ENCODE peak calls at places on chromosomes 1 and 21, in five cellular contexts. K is A549, N is prostate gland, S is stomach, J is transverse colon. L is an unnamed sample.

GRCh38 chr21:29078884-29079765 is 5.7 kb upstream of the CCT8 start:
- DNase-seq in K (no peak), N (no peak), S (no peak), J (no peak), L (peak; percentile 52)

GRCh38 chr1:81699234-81699633 is 101.5 kb upstream of the ADGRL2 start:
- DNase-seq in K (no peak), N (peak; percentile 41), S (no peak), J (no peak), L (no peak)

GRCh38 chr1:204991342-204991844 is 51.6 kb upstream of the CNTN2 start:
- DNase-seq in K (no peak), N (no peak), S (no peak), J (no peak), L (no peak)

GRCh38 chr1:219123041-219123440 is 50.6 kb upstream of the LYPLAL1 start:
- DNase-seq in K (no peak), N (no peak), S (no peak), J (no peak), L (no peak)

GRCh38 chr1:153347856-153348255 is 785 bp downstream of the PGLYRP4 start:
- DNase-seq in K (no peak), N (no peak), S (no peak), J (no peak), L (no peak)

GRCh38 chr1:196678510-196678884 is 26.7 kb downstream of the CFH start:
- DNase-seq in K (no peak), N (no peak), S (no peak), J (no peak), L (no peak)

GRCh38 chr1:42831273-42831672 is 14.1 kb upstream of the SVBP start:
- DNase-seq in K (no peak), N (no peak), S (no peak), J (no peak), L (no peak)

GRCh38 chr1:12587981-12588620 is 29.9 kb downstream of the DHRS3 start:
- DNase-seq in K (peak; percentile 38), N (no peak), S (no peak), J (no peak), L (no peak)

GRCh38 chr1:207519505-207520399 is 23.8 kb downstream of the CR1 start:
- DNase-seq in K (no peak), N (no peak), S (no peak), J (no peak), L (no peak)

GRCh38 chr1:203276916-203277535 is 28.3 kb upstream of the BTG2 start:
- DNase-seq in K (no peak), N (no peak), S (no peak), J (no peak), L (no peak)

GRCh38 chr1:31181515-31182343 is 58.0 kb downstream of the NKAIN1 start:
- DNase-seq in K (peak; percentile 46), N (peak; percentile 23), S (peak; percentile 36), J (peak; percentile 61), L (peak; percentile 70)

GRCh38 chr1:214438530-214438929 is 112.9 kb downstream of the PTPN14 start:
- DNase-seq in K (no peak), N (no peak), S (no peak), J (no peak), L (no peak)

GRCh38 chr1:225442156-225442555 is 14.3 kb upstream of the LBR start:
- DNase-seq in K (no peak), N (no peak), S (no peak), J (no peak), L (no peak)

GRCh38 chr1:201399352-201400126 is 415 bp upstream of the LAD1 start:
- DNase-seq in K (no peak), N (peak; percentile 55), S (peak; percentile 84), J (peak; percentile 72), L (no peak)

GRCh38 chr1:94050263-94050662 is 70.7 kb downstream of the ABCA4 start:
- DNase-seq in K (no peak), N (no peak), S (no peak), J (no peak), L (no peak)

GRCh38 chr1:186055846-186056245 is 319.2 kb downstream of the TPR start:
- DNase-seq in K (no peak), N (no peak), S (no peak), J (no peak), L (no peak)

GRCh38 chr1:52667290-52667689 is 30.9 kb downstream of the COA7 start:
- DNase-seq in K (no peak), N (no peak), S (no peak), J (no peak), L (no peak)

GRCh38 chr1:21751281-21751680 is 31.7 kb downstream of the USP48 start:
- DNase-seq in K (no peak), N (no peak), S (no peak), J (no peak), L (no peak)

GRCh38 chr1:66285618-66286270 is 248.2 kb upstream of the SGIP1 start:
- DNase-seq in K (no peak), N (no peak), S (no peak), J (no peak), L (no peak)

GRCh38 chr1:101280942-101281654 is 44.3 kb downstream of the S1PR1 start:
- DNase-seq in K (no peak), N (no peak), S (no peak), J (no peak), L (no peak)

GRCh38 chr1:206558794-206559660 is 51.7 kb downstream of the RASSF5 start:
- DNase-seq in K (no peak), N (no peak), S (no peak), J (no peak), L (no peak)

GRCh38 chr1:245067257-245067656 is 87.5 kb upstream of the KIF26B start:
- DNase-seq in K (no peak), N (no peak), S (no peak), J (no peak), L (no peak)

GRCh38 chr1:66335859-66336640 is 197.9 kb upstream of the SGIP1 start:
- DNase-seq in K (no peak), N (peak; percentile 64), S (peak; percentile 63), J (peak; percentile 79), L (peak; percentile 49)

GRCh38 chr1:91685994-91686393 is 185.3 kb downstream of the CDC7 start:
- DNase-seq in K (no peak), N (no peak), S (no peak), J (no peak), L (no peak)

GRCh38 chr1:220386494-220387195 is 114.4 kb upstream of the RAB3GAP2 start:
- DNase-seq in K (no peak), N (no peak), S (no peak), J (no peak), L (no peak)

GRCh38 chr1:76176020-76176419 is 101.5 kb downstream of the ST6GALNAC3 start:
- DNase-seq in K (no peak), N (no peak), S (no peak), J (no peak), L (no peak)

GRCh38 chr21:37101384-37101783 is 28.3 kb downstream of the TTC3 start:
- DNase-seq in K (no peak), N (no peak), S (no peak), J (no peak), L (no peak)

GRCh38 chr1:94591791-94592565 is 50.4 kb upstream of the F3 start:
- DNase-seq in K (no peak), N (no peak), S (no peak), J (no peak), L (no peak)

GRCh38 chr1:2602866-2603520 is 16.4 kb downstream of the PRXL2B start:
- DNase-seq in K (no peak), N (no peak), S (no peak), J (no peak), L (no peak)

GRCh38 chr1:116820362-116820761 is 66.1 kb downstream of the CD2 start:
- DNase-seq in K (no peak), N (no peak), S (no peak), J (no peak), L (no peak)

DNA sequence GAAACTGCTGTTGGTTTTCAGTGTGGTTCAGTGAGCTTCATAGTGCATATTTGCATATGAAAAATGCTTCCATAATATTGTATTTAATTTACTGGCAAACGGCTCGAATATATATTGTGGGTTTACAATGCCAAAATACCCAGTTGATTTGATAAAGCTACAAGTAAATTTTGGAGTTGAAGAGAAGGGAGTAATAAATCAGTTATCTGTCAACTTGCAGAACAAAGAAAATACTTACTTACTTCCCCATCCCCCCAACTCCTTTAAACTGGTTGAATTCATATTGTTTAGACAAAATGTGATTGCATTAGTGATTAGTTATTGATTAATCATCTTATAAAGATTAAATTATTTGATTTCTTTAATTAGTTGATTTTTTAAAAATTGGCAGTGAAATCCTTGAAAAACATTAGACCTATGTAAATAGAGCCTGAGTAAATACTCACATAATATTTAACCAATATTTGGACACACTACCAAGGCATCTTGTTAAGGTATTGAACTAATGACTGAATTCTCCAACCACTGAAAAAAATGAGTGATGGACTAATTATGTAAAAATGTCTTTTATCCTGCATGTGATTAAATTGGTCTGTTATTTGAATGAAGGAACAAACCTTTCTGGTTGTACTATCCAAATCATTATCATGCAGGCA is 122.8 kb upstream of the APP start:
- DNase-seq in K (no peak), N (no peak), S (no peak), J (no peak), L (no peak)
- TF ChIP-seq CTCF in K (no peak), N (no peak), S (no peak), J (no peak), L (no peak)

DNA sequence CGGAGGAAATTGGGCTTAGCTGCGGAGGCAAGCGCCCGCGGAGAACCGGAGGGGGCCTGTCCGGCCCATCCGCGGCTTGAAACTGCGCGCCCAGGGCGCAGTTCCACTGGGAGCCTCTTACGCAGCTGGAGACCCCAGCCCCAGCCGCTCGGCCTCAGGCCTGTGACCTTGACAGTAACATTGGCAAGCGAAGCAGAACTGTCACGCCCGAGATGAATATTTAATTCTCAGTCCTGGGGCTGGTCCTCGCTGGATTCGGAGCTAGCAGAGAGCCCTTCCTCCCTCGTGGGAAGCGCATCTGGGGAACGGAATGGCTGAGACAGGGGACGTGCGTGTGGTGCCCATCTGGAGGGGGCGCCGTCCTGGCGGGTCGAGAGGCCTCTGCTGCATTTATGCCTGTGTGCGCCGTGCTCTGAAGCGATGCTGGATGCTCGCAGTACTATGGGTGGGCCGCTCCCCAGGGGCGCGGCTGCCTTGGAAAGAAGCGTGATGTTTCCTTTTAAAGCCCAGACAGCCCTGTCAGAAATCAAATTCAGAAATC is 951 bp downstream of the SLC6A17 start:
- DNase-seq in K (no peak), N (no peak), S (no peak), J (no peak), L (no peak)
- H3K4me3 ChIP-seq in K (peak overlapping the region; percentile 48), N (no peak overlapping the region), S (peak overlapping the region; percentile 41), J (no peak overlapping the region), L (no peak overlapping the region)

DNA sequence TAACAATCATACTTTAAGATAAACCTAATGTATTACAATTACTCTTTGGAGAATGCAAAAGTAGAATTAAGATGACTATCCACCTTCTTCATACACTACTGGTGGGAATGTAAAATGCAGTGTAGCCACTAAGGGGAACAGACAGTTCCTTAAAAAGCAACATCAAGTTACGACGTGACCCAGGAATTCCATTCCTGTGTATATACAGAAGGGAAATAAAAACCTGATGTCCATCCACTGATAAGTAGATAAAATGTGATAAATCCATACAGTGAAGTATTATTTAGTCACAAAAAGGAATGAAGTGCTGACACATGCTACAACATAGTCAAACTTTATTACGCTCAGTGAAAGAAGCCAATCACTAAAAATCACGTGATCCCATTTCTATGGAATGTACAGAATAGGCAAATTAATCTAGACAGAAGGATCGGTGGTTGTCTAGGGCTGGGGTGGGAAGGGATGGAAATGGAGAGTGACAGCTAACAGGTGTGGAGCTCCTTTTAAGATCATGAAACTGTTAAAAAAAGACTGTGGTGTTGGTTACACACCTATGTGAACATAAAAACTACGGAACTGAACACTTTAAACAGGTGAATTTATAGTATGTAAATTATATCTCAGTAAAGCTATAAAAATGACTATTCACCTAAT is 42.1 kb downstream of the NRIP1 start:
- DNase-seq in K (no peak), N (no peak), S (no peak), J (no peak), L (no peak)
- TF ChIP-seq POLR2A in K (no peak), N (no peak), S (no peak), J (no peak), L (no peak)

GRCh38 chr1:230315099-230315498 is 111.0 kb downstream of the PGBD5 start:
- DNase-seq in K (no peak), N (no peak), S (no peak), J (no peak), L (no peak)
- TF ChIP-seq CTCF in K (no peak), N (no peak), S (no peak), J (no peak), L (no peak)

L was measured in Peyer's patch.